ENCODE peak calls at places on chromosome 17, in six cellular contexts. I, X, A, P, V and O are unnamed samples.
A peak's percentile ranks its signal among the peaks of the same experiment; 100 is the strongest.

GRCh38 chr17:61617261-61617660 is 26.2 kb upstream of the NACA2 start:
- DNase-seq in I (no peak), X (no peak), A (no peak), P (no peak), V (no peak), O (no peak)

GRCh38 chr17:19019041-19019941 is 14.7 kb upstream of the FAM83G start:
- DNase-seq in I (no peak), X (no peak), A (no peak), P (no peak), V (peak; percentile 50), O (no peak)

GRCh38 chr17:300881-301280 is 51.7 kb downstream of the RPH3AL start:
- DNase-seq in I (no peak), X (no peak), A (no peak), P (no peak), V (no peak), O (no peak)

GRCh38 chr17:38881600-38882191 is 11.8 kb downstream of the LASP1 start:
- DNase-seq in I (no peak), X (no peak), A (peak; percentile 63), P (no peak), V (peak; percentile 86), O (no peak)

GRCh38 chr17:35299108-35299507 is 56.2 kb downstream of the SLFN5 start:
- DNase-seq in I (no peak), X (no peak), A (no peak), P (no peak), V (no peak), O (no peak)

GRCh38 chr17:66679631-66680517 is 155.0 kb upstream of the CACNG5 start:
- DNase-seq in I (no peak), X (no peak), A (no peak), P (no peak), V (no peak), O (no peak)

GRCh38 chr17:11693284-11693683 is 95.0 kb downstream of the DNAH9 start:
- DNase-seq in I (no peak), X (no peak), A (no peak), P (no peak), V (no peak), O (no peak)

GRCh38 chr17:63842173-63842539 is 329 bp downstream of the SMARCD2 start:
- DNase-seq in I (no peak), X (no peak), A (no peak), P (peak; percentile 63), V (no peak), O (no peak)

GRCh38 chr17:4378626-4379025 is 12.2 kb upstream of the UBE2G1 start:
- DNase-seq in I (no peak), X (no peak), A (no peak), P (no peak), V (no peak), O (no peak)

GRCh38 chr17:69760562-69760961 is 314.5 kb upstream of the KCNJ16 start:
- DNase-seq in I (no peak), X (no peak), A (no peak), P (no peak), V (no peak), O (no peak)

GRCh38 chr17:2158011-2158410 is 103.1 kb downstream of the HIC1 start:
- DNase-seq in I (no peak), X (no peak), A (no peak), P (no peak), V (no peak), O (no peak)

GRCh38 chr17:50270430-50271172 is 3.7 kb upstream of the TMEM92 start:
- DNase-seq in I (no peak), X (no peak), A (no peak), P (peak; percentile 49), V (no peak), O (no peak)

GRCh38 chr17:3762922-3763776 is 37.8 kb downstream of the ITGAE start:
- DNase-seq in I (peak; percentile 89), X (no peak), A (no peak), P (no peak), V (no peak), O (no peak)

GRCh38 chr17:40297511-40297910 is 9.8 kb downstream of the CDC6 start:
- DNase-seq in I (no peak), X (no peak), A (no peak), P (no peak), V (no peak), O (no peak)

GRCh38 chr17:74325376-74325742 is 667 bp upstream of the KIF19 start:
- DNase-seq in I (no peak), X (no peak), A (no peak), P (no peak), V (no peak), O (no peak)

GRCh38 chr17:74328487-74328886 is 2.5 kb downstream of the KIF19 start:
- DNase-seq in I (no peak), X (no peak), A (no peak), P (no peak), V (no peak), O (no peak)

GRCh38 chr17:74324521-74324920 is 1.5 kb upstream of the KIF19 start:
- DNase-seq in I (no peak), X (no peak), A (no peak), P (no peak), V (no peak), O (no peak)

GRCh38 chr17:74326506-74326905 is 480 bp downstream of the KIF19 start:
- DNase-seq in I (no peak), X (no peak), A (no peak), P (no peak), V (no peak), O (no peak)

DNA sequence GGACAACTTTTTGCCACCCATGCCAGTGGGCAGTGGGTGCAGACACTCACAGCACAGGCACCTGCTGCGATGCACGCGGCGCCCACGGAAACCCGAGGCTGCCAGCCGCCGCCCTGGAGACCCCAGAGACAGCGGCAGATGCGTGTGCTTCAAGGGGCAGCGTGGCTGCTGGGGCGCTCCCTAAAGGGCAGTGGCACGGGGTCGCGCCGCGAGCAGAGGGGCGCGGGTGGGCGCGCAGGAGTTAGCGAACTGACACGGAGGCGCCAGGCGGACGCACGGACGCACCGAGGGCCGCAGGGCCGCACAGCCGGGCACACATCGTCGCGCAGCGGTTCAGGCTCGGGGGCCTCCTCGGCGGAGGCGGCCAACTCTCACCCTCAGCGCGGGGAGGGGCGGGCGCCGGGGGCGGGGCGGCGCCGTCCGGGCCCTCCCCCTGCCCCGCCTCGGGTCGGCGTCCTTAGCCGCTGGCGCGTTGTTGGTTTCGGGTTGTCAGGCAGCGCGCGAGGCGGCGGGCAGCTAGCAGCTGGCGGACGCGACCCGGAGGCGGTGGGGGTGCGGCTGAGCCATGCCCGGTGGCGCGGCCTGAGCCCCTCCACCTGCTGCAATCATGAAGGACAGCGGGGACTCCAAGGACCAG is at the start of gene KIF19:
- DNase-seq in I (no peak), X (no peak), A (peak; percentile 91), P (peak; percentile 80), V (peak; percentile 44), O (no peak)
- H3K4me1 ChIP-seq in I (no peaks in the 10 kb centered on the region), X (no peaks in the 10 kb centered on the region), A (no peaks in the 10 kb centered on the region), P (peaks cover 11% of the 10 kb centered on the region), V (peaks cover 23% of the 10 kb centered on the region), O (no peaks in the 10 kb centered on the region)

GRCh38 chr17:67679721-67680120 is 38.0 kb upstream of the NOL11 start:
- DNase-seq in I (no peak), X (no peak), A (no peak), P (no peak), V (no peak), O (no peak)

GRCh38 chr17:67680445-67681224 is 37.1 kb upstream of the NOL11 start:
- DNase-seq in I (no peak), X (no peak), A (no peak), P (no peak), V (no peak), O (no peak)

GRCh38 chr17:67679225-67679624 is 38.5 kb upstream of the NOL11 start:
- DNase-seq in I (no peak), X (no peak), A (no peak), P (no peak), V (no peak), O (no peak)

GRCh38 chr17:67685351-67685750 is 32.4 kb upstream of the NOL11 start:
- DNase-seq in I (no peak), X (no peak), A (no peak), P (no peak), V (no peak), O (no peak)

DNA sequence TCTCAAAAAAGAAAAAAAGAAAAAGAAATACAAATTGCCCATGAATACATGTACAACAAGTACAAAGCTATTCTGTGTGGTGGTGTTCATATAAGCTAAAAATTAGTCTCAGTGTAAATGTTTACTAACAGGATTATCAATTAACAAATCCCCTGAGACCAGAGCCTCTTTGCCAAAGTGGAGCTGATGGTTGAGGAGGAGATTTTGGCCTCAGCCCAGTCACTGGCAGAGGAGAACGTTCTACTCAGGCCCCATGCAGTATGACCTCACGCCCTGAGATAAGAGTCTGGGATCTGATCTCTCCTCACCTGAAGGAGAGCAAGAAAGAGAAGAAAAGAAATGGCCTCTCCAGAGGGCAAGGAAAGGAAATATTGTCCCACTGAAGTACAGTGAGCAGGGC is 35.5 kb upstream of the NOL11 start:
- DNase-seq in I (no peak), X (no peak), A (no peak), P (no peak), V (no peak), O (no peak)
- TF ChIP-seq CTCF in I (no peak), X (no peak), A (no peak), P (no peak), V (no peak), O (no peak)

DNA sequence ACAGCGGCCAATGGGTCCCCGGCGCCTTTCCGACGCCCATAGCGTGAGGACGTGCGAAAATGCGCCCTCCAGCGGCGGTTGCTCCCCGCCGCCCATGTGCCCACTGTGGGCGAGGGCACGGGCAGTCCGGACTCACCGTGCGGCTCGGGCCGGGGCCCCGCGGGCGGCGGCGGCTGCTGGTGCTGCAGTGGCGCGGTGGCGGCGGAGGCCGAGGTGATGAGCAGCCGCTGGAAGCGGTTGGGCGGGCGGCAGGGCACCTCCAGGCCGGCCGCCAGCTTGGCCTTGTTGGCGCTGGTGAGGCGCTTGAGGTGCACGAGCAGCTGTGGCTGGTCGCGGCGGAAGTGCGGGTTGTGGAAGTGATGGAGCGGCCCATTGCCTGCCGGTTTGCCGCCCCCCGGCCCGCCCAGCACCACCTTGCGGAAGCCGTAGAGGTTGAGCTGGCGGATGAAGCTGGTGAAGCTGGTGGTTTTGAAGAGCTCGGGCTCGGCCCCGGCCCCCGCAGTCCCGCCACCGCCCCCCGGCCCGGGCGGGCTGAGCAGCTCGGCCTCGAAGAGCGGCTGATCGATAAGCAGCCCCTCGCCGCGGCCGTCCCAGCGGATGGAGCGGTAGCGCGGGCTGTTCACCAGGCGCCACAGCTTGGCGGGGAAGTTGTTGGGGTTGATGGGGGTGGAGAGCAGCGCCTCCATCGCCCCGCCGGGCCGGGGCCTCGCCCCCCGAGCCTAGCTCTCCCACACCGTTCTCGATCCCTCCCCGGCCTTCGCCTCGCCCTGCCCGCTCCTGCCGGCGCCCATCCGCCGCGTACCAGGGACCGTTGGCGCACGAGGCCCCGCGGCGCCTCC is at the start of gene HSF5:
- DNase-seq in I (no peak), X (no peak), A (peak; percentile 38), P (peak; percentile 66), V (no peak), O (no peak)
- TF ChIP-seq SIN3A in I (no peak), X (no peak), A (no peak), P (no peak), V (no peak), O (no peak)

DNA sequence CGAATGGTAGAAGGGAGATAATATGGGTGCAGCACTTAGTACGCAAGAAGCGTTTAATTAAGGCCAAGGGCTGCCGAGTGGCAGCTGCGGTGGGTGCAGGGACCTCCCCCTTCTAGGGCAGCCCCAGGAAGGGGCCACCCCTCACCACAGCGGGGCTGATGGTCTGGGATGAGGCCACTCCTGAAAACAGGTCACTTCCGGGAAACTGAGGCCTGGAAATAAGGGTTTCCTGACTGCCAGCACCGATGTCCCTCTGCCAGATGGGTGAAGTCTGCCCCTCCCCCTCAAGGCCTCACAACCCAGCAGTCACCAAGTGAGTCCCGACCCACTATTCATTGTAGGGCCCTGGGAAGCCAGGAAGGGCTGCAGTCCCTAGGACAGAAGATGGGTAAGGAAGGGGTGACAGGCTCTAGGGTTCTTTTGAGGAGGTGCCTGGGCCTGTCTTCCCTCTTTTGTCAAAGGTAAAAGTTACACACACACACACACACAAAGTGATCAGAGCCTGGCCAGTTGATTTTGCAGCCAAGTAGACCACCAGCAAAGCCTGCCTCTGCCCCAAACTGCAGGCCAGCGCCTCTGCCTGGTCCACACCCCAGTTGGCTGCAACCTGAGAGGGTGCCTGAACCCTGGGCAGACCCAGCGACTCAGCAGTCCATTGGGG is 12.5 kb downstream of the SREBF1 start:
- DNase-seq in I (no peak), X (no peak), A (peak; percentile 76), P (peak; percentile 68), V (no peak), O (no peak)
- H3K4me1 ChIP-seq in I (peaks cover 47% of the 10 kb centered on the region), X (peaks cover 90% of the 10 kb centered on the region), A (peaks cover 39% of the 10 kb centered on the region), P (peaks cover 19% of the 10 kb centered on the region), V (peaks cover 81% of the 10 kb centered on the region), O (peaks cover 83% of the 10 kb centered on the region)